ENCODE peak calls at places on chromosomes 7 and 10, in five cellular contexts. L is A549, F is GM12878, I is K562, Y is HepG2. M is an unnamed sample.
A peak's percentile ranks its signal among the peaks of the same experiment; 100 is the strongest.

GRCh38 chr10:102009801-102010425 is 46.1 kb downstream of the ARMH3 start:
- DNase-seq in I (no peak), L (peak; percentile 86), Y (peak; percentile 85), F (peak; percentile 62), M (peak; percentile 91)

GRCh38 chr7:107691713-107692112 is 31.1 kb downstream of the SLC26A4 start:
- DNase-seq in F (no peak), L (no peak), I (no peak), Y (no peak), M (no peak)

GRCh38 chr7:29567174-29567573 is 3.5 kb downstream of the PRR15 start:
- DNase-seq in F (no peak), I (no peak), Y (peak; percentile 68), L (no peak), M (no peak)

GRCh38 chr10:82358486-82359097 is 483.6 kb downstream of the NRG3 start:
- DNase-seq in Y (no peak), I (no peak), F (no peak), L (no peak), M (no peak)

GRCh38 chr7:44489955-44490350 is 505 bp downstream of the NUDCD3 start:
- DNase-seq in Y (no peak), L (no peak), I (peak; percentile 48), F (no peak), M (no peak)

GRCh38 chr7:92614586-92615237 is 24.5 kb upstream of the FAM133B start:
- DNase-seq in I (no peak), Y (no peak), F (no peak), L (no peak), M (no peak)

GRCh38 chr10:87054373-87055295 is 34.5 kb downstream of the FAM25A start:
- DNase-seq in F (no peak), Y (no peak), I (no peak), L (no peak), M (peak; percentile 48)

GRCh38 chr10:79260803-79261740 is 86.2 kb upstream of the PPIF start:
- DNase-seq in Y (peak; percentile 58), I (no peak), L (no peak), F (no peak), M (peak; percentile 53)

GRCh38 chr10:99329891-99330674 is 927 bp downstream of the CNNM1 start:
- DNase-seq in L (peak; percentile 45), Y (no peak), F (no peak), I (no peak), M (peak; percentile 59)

GRCh38 chr10:36534471-36535002 is 590.9 kb upstream of the ANKRD30A start:
- DNase-seq in I (no peak), Y (no peak), F (no peak), L (peak; percentile 40), M (no peak)

GRCh38 chr10:89981891-89982290 is 280.5 kb downstream of the KIF20B start:
- DNase-seq in Y (no peak), I (no peak), F (no peak), L (no peak), M (no peak)

GRCh38 chr10:129770286-129770685 is 193.8 kb downstream of the EBF3 start:
- DNase-seq in Y (no peak), F (no peak), I (no peak), L (no peak), M (no peak)

GRCh38 chr7:44547536-44548221 is 6.5 kb upstream of the NPC1L1 start:
- DNase-seq in F (no peak), I (no peak), Y (peak; percentile 48), L (no peak), M (no peak)

GRCh38 chr10:7409732-7410168 is 1.1 kb downstream of the SFMBT2 start:
- DNase-seq in F (no peak), L (peak; percentile 21), Y (no peak), I (no peak), M (no peak)

GRCh38 chr10:30827531-30828120 is 198.1 kb upstream of the LYZL2 start:
- DNase-seq in F (no peak), L (no peak), I (no peak), Y (no peak), M (no peak)

GRCh38 chr7:47102442-47102841 is 479.5 kb downstream of the TNS3 start:
- DNase-seq in I (no peak), F (no peak), Y (no peak), L (no peak), M (no peak)

GRCh38 chr7:100545636-100546128 is 6.7 kb downstream of the AGFG2 start:
- DNase-seq in I (peak; percentile 70), Y (peak; percentile 95), L (peak; percentile 91), F (peak; percentile 83), M (peak; percentile 71)

GRCh38 chr7:33157781-33158180 is 28.4 kb downstream of the BBS9 start:
- DNase-seq in F (no peak), Y (no peak), L (no peak), I (no peak), M (no peak)

GRCh38 chr7:155132431-155132830 is 62.3 kb downstream of the HTR5A start:
- DNase-seq in Y (no peak), F (no peak), L (no peak), I (no peak), M (no peak)

GRCh38 chr7:101559586-101559985 is 69.5 kb downstream of the MYL10 start:
- DNase-seq in Y (no peak), I (no peak), F (no peak), L (no peak), M (no peak)

GRCh38 chr10:22002531-22003110 is 909 bp downstream of the DNAJC1 start:
- DNase-seq in Y (peak; percentile 21), I (no peak), L (peak; percentile 13), F (no peak), M (peak; percentile 12)

GRCh38 chr10:69338133-69338456 is 59.8 kb downstream of the HK1 start:
- DNase-seq in F (no peak), Y (no peak), L (no peak), I (no peak), M (no peak)

GRCh38 chr7:46220066-46220630 is 299.1 kb upstream of the IGFBP3 start:
- DNase-seq in I (no peak), F (no peak), Y (no peak), L (no peak), M (no peak)

GRCh38 chr7:44388089-44388970 is 62.9 kb upstream of the CAMK2B start:
- DNase-seq in F (no peak), I (no peak), Y (no peak), L (no peak), M (no peak)

GRCh38 chr10:101611096-101611495 is 23.0 kb downstream of the DPCD start:
- DNase-seq in I (no peak), Y (no peak), F (no peak), L (no peak), M (no peak)

GRCh38 chr10:105149371-105149871 is 508.3 kb downstream of the SORCS3 start:
- DNase-seq in Y (no peak), F (no peak), L (no peak), I (no peak), M (no peak)

GRCh38 chr7:157002819-157003421 is 7.5 kb downstream of the MNX1 start:
- DNase-seq in I (no peak), Y (no peak), L (no peak), F (no peak), M (peak; percentile 77)

GRCh38 chr7:50056131-50056530 is 36.9 kb downstream of the ZPBP start:
- DNase-seq in F (no peak), Y (no peak), I (no peak), L (no peak), M (no peak)

DNA sequence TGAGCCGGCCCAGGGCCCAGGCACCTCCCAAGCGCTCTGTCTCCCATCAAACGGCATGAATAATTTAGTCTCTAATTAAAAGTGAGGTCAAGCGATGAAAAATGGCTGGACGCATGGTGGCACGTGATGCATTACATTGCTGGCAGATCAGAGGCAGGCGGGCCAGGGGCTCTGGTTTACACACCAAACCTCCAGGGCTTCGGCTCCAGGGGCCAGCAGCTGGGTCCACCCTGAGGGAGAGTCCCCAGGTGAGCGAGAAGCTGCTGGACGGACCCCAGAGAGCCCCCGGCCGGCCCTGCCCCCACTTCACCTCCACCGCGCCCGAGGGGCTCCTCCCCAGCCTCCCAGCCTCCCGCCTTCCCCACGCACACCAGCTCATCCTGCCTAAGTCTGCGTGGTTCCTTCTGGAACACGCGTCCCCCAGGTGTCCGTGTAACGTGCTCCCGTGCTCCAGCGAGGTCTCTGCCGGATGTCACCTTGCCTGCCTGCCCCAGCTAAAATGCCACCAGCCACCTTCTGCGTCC is 23.2 kb downstream of the UNCX start:
- DNase-seq in I (no peak), Y (no peak), L (no peak), F (no peak), M (no peak)
- TF ChIP-seq JUNB in I (no peak), Y (no peak), L (no peak), F (no peak), M (no peak)

GRCh38 chr7:86760236-86760635 is 116.5 kb downstream of the GRM3 start:
- DNase-seq in Y (no peak), F (no peak), I (no peak), L (no peak), M (peak; percentile 72)

GRCh38 chr7:86765931-86766330 is 122.2 kb downstream of the GRM3 start:
- DNase-seq in Y (no peak), F (no peak), I (no peak), L (no peak), M (no peak)

GRCh38 chr7:86762129-86762528 is 118.4 kb downstream of the GRM3 start:
- DNase-seq in F (no peak), L (no peak), Y (no peak), I (no peak), M (peak; percentile 35)
- TF ChIP-seq JUNB in F (no peak), L (no peak), Y (no peak), I (no peak), M (no peak)

DNA sequence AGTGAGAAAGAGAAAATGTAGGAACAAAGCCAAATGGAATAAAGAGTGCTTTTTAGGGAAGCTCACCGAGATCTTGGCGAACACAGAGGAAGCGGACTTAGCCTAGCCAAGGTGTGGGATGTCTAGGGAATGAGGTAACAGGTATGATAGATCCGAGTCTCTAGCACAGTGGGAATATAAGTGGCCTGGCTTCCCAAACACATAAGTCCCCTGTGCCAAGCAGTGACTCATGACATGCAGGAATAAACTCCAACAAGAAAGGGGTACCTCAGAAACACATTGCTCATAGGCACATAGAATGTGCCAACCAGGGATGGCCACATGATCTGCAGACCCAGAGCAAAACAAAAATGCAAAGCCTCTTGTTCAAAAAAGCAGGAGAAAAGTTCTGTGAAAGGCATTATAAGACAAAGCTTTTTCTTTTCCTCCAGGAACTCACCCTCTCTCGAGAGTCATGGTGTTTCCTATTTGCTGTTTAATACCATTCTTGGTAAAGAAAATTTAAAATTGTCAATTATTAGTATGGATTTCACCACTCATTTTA is 542.5 kb downstream of the GATA3 start:
- DNase-seq in Y (no peak), F (no peak), L (no peak), I (no peak), M (no peak)
- TF ChIP-seq JUNB in Y (no peak), F (no peak), L (no peak), I (no peak), M (no peak)

DNA sequence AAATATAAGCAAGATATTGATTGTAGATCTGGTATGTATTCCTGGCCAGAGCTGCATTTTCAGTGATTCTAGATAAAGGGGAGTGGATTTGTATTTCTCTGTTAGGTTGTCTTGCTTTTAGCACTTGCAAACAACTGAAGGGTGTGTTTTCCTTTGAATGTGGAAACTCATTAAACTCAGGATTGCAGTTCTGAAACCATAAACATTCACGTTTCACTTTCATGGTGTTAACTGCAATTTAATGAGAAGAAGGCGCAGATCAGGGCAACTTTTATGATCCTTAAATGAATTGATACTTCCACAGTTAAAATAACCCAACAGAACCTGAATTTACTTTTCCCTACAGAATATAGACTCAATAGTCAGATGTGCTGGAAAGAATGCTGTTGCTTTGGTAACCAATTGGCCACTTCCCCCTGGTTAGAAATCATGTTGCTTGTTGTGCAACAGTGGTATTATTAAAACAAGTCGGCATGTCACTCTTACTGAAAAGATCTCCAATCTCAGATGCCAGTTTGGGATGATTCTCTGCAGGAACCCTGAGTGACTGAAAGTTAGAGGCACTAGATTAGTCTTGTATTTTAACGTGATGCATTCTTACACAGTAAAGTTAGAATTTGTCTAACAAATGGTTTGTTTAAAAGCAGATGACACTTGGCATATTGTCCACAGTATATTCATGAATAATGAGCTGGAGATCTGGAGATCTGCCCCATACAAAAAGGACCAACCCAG is 287.8 kb downstream of the TWIST1 start:
- DNase-seq in I (no peak), Y (no peak), F (no peak), L (no peak), M (no peak)
- TF ChIP-seq JUNB in I (no peak), Y (no peak), F (no peak), L (no peak), M (no peak)

M was measured in GM23338.